ENCODE peak calls at places on chromosomes 16 and 17, in eight cellular contexts. U is GOT3; X is neural progenitor cell; C is fibroblast of the conjunctiva; N is hypothalamus; P is pancreas; Z is GM19239; W is NK-92 treated with Interleukin-12 subunit alpha and Interleukin-12 subunit beta, amount 100 ng/mL, for 24 hours. A is an unnamed sample.

GRCh38 chr17:81396278-81396721 is 1.0 kb downstream of the BAHCC1 start:
- DNase-seq in U (no peak), X (no peak), C (no peak), N (no peak), P (peak; percentile 77), Z (no peak), W (no peak), A (no peak)

GRCh38 chr17:58279016-58279671 is 1.6 kb downstream of the MPO start:
- DNase-seq in U (no peak), X (no peak), C (no peak), N (no peak), P (peak; percentile 59), Z (no peak), W (no peak), A (no peak)

GRCh38 chr17:59327136-59327878 is 4.1 kb upstream of the YPEL2 start:
- DNase-seq in U (no peak), X (no peak), C (no peak), N (no peak), P (no peak), Z (no peak), W (no peak), A (no peak)

GRCh38 chr17:64128787-64129514 is 993 bp downstream of the ERN1 start:
- DNase-seq in U (no peak), X (no peak), C (no peak), N (no peak), P (no peak), Z (no peak), W (no peak), A (no peak)

GRCh38 chr17:1179635-1180433 is at the start of gene ABR:
- DNase-seq in U (no peak), X (peak; percentile 89), C (no peak), N (peak; percentile 40), P (peak; percentile 77), Z (peak; percentile 62), W (no peak), A (no peak)

GRCh38 chr17:55735784-55736405 is 13.2 kb upstream of the TMEM100 start:
- DNase-seq in U (no peak), X (peak; percentile 74), C (peak; percentile 61), N (no peak), P (no peak), Z (peak; percentile 15), W (no peak), A (no peak)

GRCh38 chr17:72598705-72599104 is 477.9 kb downstream of the SOX9 start:
- DNase-seq in U (no peak), X (no peak), C (no peak), N (no peak), P (no peak), Z (no peak), W (no peak), A (no peak)

GRCh38 chr16:65666132-65666869 is 544.4 kb upstream of the CDH11 start:
- DNase-seq in U (no peak), X (peak; percentile 5), C (no peak), N (no peak), P (no peak), Z (no peak), W (no peak), A (no peak)

GRCh38 chr17:61309857-61310256 is 89.8 kb upstream of the TBX2 start:
- DNase-seq in U (no peak), X (no peak), C (peak; percentile 53), N (no peak), P (no peak), Z (no peak), W (no peak), A (peak; percentile 69)

GRCh38 chr17:45873728-45874127 is 20.6 kb upstream of the MAPT start:
- DNase-seq in U (no peak), X (peak; percentile 12), C (no peak), N (no peak), P (no peak), Z (no peak), W (no peak), A (no peak)

GRCh38 chr17:73198930-73199260 is 6.0 kb downstream of the COG1 start:
- DNase-seq in U (no peak), X (no peak), C (no peak), N (no peak), P (no peak), Z (no peak), W (no peak), A (no peak)

GRCh38 chr16:88541831-88542230 is 28.4 kb upstream of the ZC3H18 start:
- DNase-seq in U (no peak), X (no peak), C (no peak), N (no peak), P (no peak), Z (no peak), W (no peak), A (no peak)

GRCh38 chr17:49766918-49767530 is 3.1 kb upstream of the FAM117A start:
- DNase-seq in U (no peak), X (no peak), C (no peak), N (no peak), P (no peak), Z (no peak), W (no peak), A (no peak)

GRCh38 chr16:87196229-87196628 is 121.0 kb downstream of the C16orf95 start:
- DNase-seq in U (no peak), X (no peak), C (no peak), N (no peak), P (no peak), Z (no peak), W (no peak), A (no peak)

GRCh38 chr17:73544333-73544732 is 99.9 kb downstream of the SDK2 start:
- DNase-seq in U (no peak), X (no peak), C (no peak), N (no peak), P (no peak), Z (no peak), W (no peak), A (no peak)

GRCh38 chr17:63189082-63189481 is 223.0 kb downstream of the TANC2 start:
- DNase-seq in U (no peak), X (no peak), C (peak; percentile 34), N (no peak), P (no peak), Z (no peak), W (no peak), A (no peak)

GRCh38 chr17:38877130-38877851 is 7.4 kb downstream of the LASP1 start:
- DNase-seq in U (no peak), X (peak; percentile 68), C (no peak), N (peak; percentile 24), P (no peak), Z (no peak), W (no peak), A (no peak)

GRCh38 chr17:5416886-5417285 is 2.6 kb downstream of the NUP88 start:
- DNase-seq in U (no peak), X (no peak), C (no peak), N (no peak), P (no peak), Z (no peak), W (no peak), A (no peak)

GRCh38 chr17:72365857-72366415 is 245.1 kb downstream of the SOX9 start:
- DNase-seq in U (no peak), X (no peak), C (peak; percentile 44), N (no peak), P (peak; percentile 16), Z (no peak), W (no peak), A (no peak)

GRCh38 chr16:57743458-57743857 is 7.9 kb downstream of the KATNB1 start:
- DNase-seq in U (no peak), X (no peak), C (no peak), N (no peak), P (no peak), Z (no peak), W (no peak), A (no peak)

GRCh38 chr17:64240261-64240740 is 22.8 kb downstream of the TEX2 start:
- DNase-seq in U (no peak), X (peak; percentile 49), C (no peak), N (no peak), P (no peak), Z (no peak), W (no peak), A (no peak)

GRCh38 chr16:12629271-12629670 is 174.4 kb downstream of the CPPED1 start:
- DNase-seq in U (no peak), X (no peak), C (no peak), N (no peak), P (no peak), Z (no peak), W (no peak), A (no peak)

GRCh38 chr16:85361441-85362118 is 249.3 kb upstream of the CIBAR2 start:
- DNase-seq in U (no peak), X (no peak), C (no peak), N (no peak), P (peak; percentile 82), Z (no peak), W (no peak), A (no peak)

GRCh38 chr16:11391576-11391975 is 46.3 kb downstream of the RMI2 start:
- DNase-seq in U (no peak), X (no peak), C (no peak), N (no peak), P (peak; percentile 86), Z (no peak), W (no peak), A (no peak)